ENCODE peak calls at places on chromosomes 3 and 15, in seven cellular contexts. L, Q, O, K, A, M and N are unnamed samples.

GRCh38 chr15:78479650-78480049 is 27.7 kb upstream of the HYKK start:
- DNase-seq in L (no peak), K (no peak), O (no peak), A (no peak), M (no peak), Q (no peak), N (no peak)

GRCh38 chr15:78906310-78906608 is 33.6 kb downstream of the MORF4L1 start:
- DNase-seq in A (no peak), L (no peak), O (no peak), Q (no peak), K (no peak), M (no peak), N (no peak)

GRCh38 chr3:87335931-87336330 is 59.5 kb upstream of the POU1F1 start:
- DNase-seq in L (no peak), M (no peak), K (no peak), Q (no peak), A (no peak), O (no peak), N (no peak)

GRCh38 chr3:100155105-100155504 is 40.8 kb upstream of the FILIP1L start:
- DNase-seq in M (no peak), A (no peak), K (no peak), Q (no peak), L (no peak), O (no peak), N (no peak)

GRCh38 chr15:62601779-62602540 is 436.9 kb upstream of the C2CD4B start:
- DNase-seq in A (no peak), O (no peak), M (no peak), K (no peak), Q (no peak), L (no peak), N (no peak)

GRCh38 chr3:45921158-45922038 is 21.9 kb upstream of the CXCR6 start:
- DNase-seq in O (no peak), M (no peak), K (no peak), Q (no peak), L (no peak), A (no peak), N (no peak)

GRCh38 chr3:132006605-132007204 is 28.1 kb downstream of the CPNE4 start:
- DNase-seq in M (peak), K (peak), Q (peak), L (no peak), A (no peak), O (no peak), N (no peak)

GRCh38 chr15:29094711-29095110 is 174.9 kb downstream of the NSMCE3 start:
- DNase-seq in O (no peak), K (no peak), M (no peak), L (no peak), A (no peak), Q (peak), N (no peak)

GRCh38 chr3:101780661-101781060 is 1.6 kb downstream of the NXPE3 start:
- DNase-seq in M (peak), A (peak), O (no peak), L (no peak), Q (peak), K (no peak), N (no peak)

GRCh38 chr3:185764168-185764988 is 60.5 kb downstream of the IGF2BP2 start:
- DNase-seq in L (no peak), K (no peak), O (no peak), A (no peak), M (peak), Q (no peak), N (no peak)

GRCh38 chr3:157300091-157300490 is 136.6 kb upstream of the PTX3 start:
- DNase-seq in O (no peak), Q (no peak), A (no peak), M (no peak), L (no peak), K (no peak), N (no peak)

GRCh38 chr3:27533718-27534578 is 49.8 kb upstream of the SLC4A7 start:
- DNase-seq in O (no peak), L (no peak), Q (peak), K (peak), M (peak), A (peak), N (peak)